ENCODE peak calls at places on chromosomes 3 and 15, in six cellular contexts. P, J, C, B, H and W are unnamed samples.
A peak's percentile ranks its signal among the peaks of the same experiment; 100 is the strongest.

GRCh38 chr3:195550723-195551122 is 7.6 kb upstream of the PPP1R2 start:
- DNase-seq in C (no peak), P (no peak), B (no peak), J (no peak), H (no peak), W (no peak)

GRCh38 chr3:76138921-76139320 is 353.6 kb upstream of the ZNF717 start:
- DNase-seq in H (no peak), P (no peak), J (no peak), C (no peak), B (no peak), W (no peak)

GRCh38 chr3:132730891-132731580 is 8.8 kb upstream of the NPHP3 start:
- DNase-seq in J (peak; percentile 5), C (no peak), P (peak; percentile 57), B (peak; percentile 46), H (peak; percentile 8), W (peak; percentile 62)

GRCh38 chr3:184801241-184801640 is 10.7 kb upstream of the VPS8 start:
- DNase-seq in C (no peak), B (no peak), P (no peak), H (no peak), J (no peak), W (no peak)

GRCh38 chr3:179421500-179421899 is 29.8 kb downstream of the GNB4 start:
- DNase-seq in C (no peak), P (peak; percentile 58), B (peak; percentile 32), H (no peak), J (no peak), W (no peak)

GRCh38 chr3:53970656-53971055 is 79.0 kb upstream of the SELENOK start:
- DNase-seq in J (no peak), H (no peak), C (no peak), P (no peak), B (peak; percentile 9), W (peak; percentile 22)

GRCh38 chr3:193190387-193190786 is 50.6 kb upstream of the PLAAT1 start:
- DNase-seq in P (peak; percentile 37), J (no peak), H (peak; percentile 4), C (no peak), B (peak; percentile 16), W (peak; percentile 65)

GRCh38 chr3:197216169-197216860 is 82.1 kb downstream of the DLG1 start:
- DNase-seq in J (no peak), P (no peak), B (peak; percentile 32), H (no peak), C (no peak), W (no peak)

GRCh38 chr3:157438371-157438735 is 1.7 kb downstream of the PTX3 start:
- DNase-seq in P (no peak), C (no peak), J (no peak), B (peak; percentile 27), H (no peak), W (no peak)

GRCh38 chr3:2540115-2540514 is 441.4 kb downstream of the CNTN4 start:
- DNase-seq in J (no peak), B (no peak), H (no peak), P (no peak), C (no peak), W (no peak)

GRCh38 chr15:75149911-75150709 is 51.6 kb upstream of the C15orf39 start:
- DNase-seq in H (no peak), P (no peak), J (no peak), C (no peak), B (peak; percentile 99), W (no peak)

GRCh38 chr3:182092662-182093262 is 381.0 kb downstream of the SOX2 start:
- DNase-seq in C (no peak), P (peak; percentile 88), B (no peak), H (peak; percentile 28), J (peak; percentile 61), W (no peak)

GRCh38 chr15:29939404-29939803 is 117.1 kb upstream of the TJP1 start:
- DNase-seq in P (no peak), B (peak; percentile 70), H (no peak), J (no peak), C (no peak), W (no peak)

GRCh38 chr3:46858996-46859710 is 4.1 kb downstream of the MYL3 start:
- DNase-seq in P (no peak), C (no peak), H (no peak), B (no peak), J (no peak), W (no peak)

GRCh38 chr15:80850941-80851451 is 71.8 kb downstream of the CEMIP start:
- DNase-seq in C (no peak), P (no peak), J (no peak), B (no peak), H (no peak), W (no peak)

GRCh38 chr3:10344147-10344943 is 23.4 kb upstream of the SEC13 start:
- DNase-seq in J (peak; percentile 36), C (peak; percentile 47), P (peak; percentile 26), B (peak; percentile 40), H (peak; percentile 63), W (peak; percentile 36)